ENCODE peak calls at places on chromosome 10, in four cellular contexts. One of them, this sample, is unnamed. For H3K36me3 and H3K27me3, the result is how much of the 10 kb centered on the place peaks cover.

GRCh38 chr10:112491144-112491543 is 44.1 kb downstream of the VTI1A start:
- DNase-seq in CD8-positive, alpha-beta memory T cell: no peak
- DNase-seq in heart left ventricle: no peak
- DNase-seq in naive thymus-derived CD4-positive, alpha-beta T cell: no peak
- DNase-seq in this sample: no peak

GRCh38 chr10:46328853-46329689 is 42.3 kb downstream of the ANTXRL start:
- DNase-seq in naive thymus-derived CD4-positive, alpha-beta T cell: no peak
- DNase-seq in CD8-positive, alpha-beta memory T cell: no peak
- DNase-seq in heart left ventricle: no peak
- DNase-seq in this sample: no peak

GRCh38 chr10:107740962-107741690 is 576.6 kb upstream of the SORCS1 start:
- DNase-seq in heart left ventricle: no peak
- DNase-seq in naive thymus-derived CD4-positive, alpha-beta T cell: no peak
- DNase-seq in CD8-positive, alpha-beta memory T cell: no peak
- DNase-seq in this sample: no peak

GRCh38 chr10:51425431-51425830 is 274.0 kb downstream of the CSTF2T start:
- DNase-seq in naive thymus-derived CD4-positive, alpha-beta T cell: no peak
- DNase-seq in CD8-positive, alpha-beta memory T cell: no peak
- DNase-seq in heart left ventricle: no peak
- DNase-seq in this sample: no peak

GRCh38 chr10:4767033-4767814 is 58.8 kb upstream of the AKR1E2 start:
- DNase-seq in heart left ventricle: no peak
- DNase-seq in CD8-positive, alpha-beta memory T cell: peak
- DNase-seq in naive thymus-derived CD4-positive, alpha-beta T cell: no peak
- DNase-seq in this sample: no peak

GRCh38 chr10:66928000-66928770 is 2.3 kb downstream of the LRRTM3 start:
- DNase-seq in naive thymus-derived CD4-positive, alpha-beta T cell: no peak
- DNase-seq in CD8-positive, alpha-beta memory T cell: no peak
- DNase-seq in heart left ventricle: peak
- DNase-seq in this sample: no peak

GRCh38 chr10:105837951-105838350 is 1196.9 kb downstream of the SORCS3 start:
- DNase-seq in CD8-positive, alpha-beta memory T cell: peak
- DNase-seq in heart left ventricle: no peak
- DNase-seq in naive thymus-derived CD4-positive, alpha-beta T cell: peak
- DNase-seq in this sample: no peak

GRCh38 chr10:113303747-113304146 is 249.1 kb upstream of the HABP2 start:
- DNase-seq in CD8-positive, alpha-beta memory T cell: no peak
- DNase-seq in heart left ventricle: no peak
- DNase-seq in naive thymus-derived CD4-positive, alpha-beta T cell: no peak
- DNase-seq in this sample: no peak

GRCh38 chr10:92830478-92831389 is 17.6 kb upstream of the EXOC6 start:
- DNase-seq in CD8-positive, alpha-beta memory T cell: no peak
- DNase-seq in heart left ventricle: no peak
- DNase-seq in naive thymus-derived CD4-positive, alpha-beta T cell: peak
- DNase-seq in this sample: no peak

GRCh38 chr10:35606423-35606822 is 1.3 kb downstream of the GJD4 start:
- DNase-seq in naive thymus-derived CD4-positive, alpha-beta T cell: no peak
- DNase-seq in heart left ventricle: no peak
- DNase-seq in CD8-positive, alpha-beta memory T cell: no peak
- DNase-seq in this sample: no peak

GRCh38 chr10:102612964-102613275 is 31.4 kb upstream of the TRIM8 start:
- DNase-seq in naive thymus-derived CD4-positive, alpha-beta T cell: peak
- DNase-seq in CD8-positive, alpha-beta memory T cell: peak
- DNase-seq in heart left ventricle: no peak
- DNase-seq in this sample: no peak

GRCh38 chr10:114925675-114926204 is 12.3 kb upstream of the TRUB1 start:
- DNase-seq in naive thymus-derived CD4-positive, alpha-beta T cell: no peak
- DNase-seq in CD8-positive, alpha-beta memory T cell: no peak
- DNase-seq in heart left ventricle: no peak
- DNase-seq in this sample: no peak

GRCh38 chr10:30510932-30511700 is 77.1 kb downstream of the MAP3K8 start:
- DNase-seq in CD8-positive, alpha-beta memory T cell: no peak
- DNase-seq in naive thymus-derived CD4-positive, alpha-beta T cell: no peak
- DNase-seq in heart left ventricle: no peak
- DNase-seq in this sample: no peak

GRCh38 chr10:36038316-36038715 is 396.2 kb upstream of the FZD8 start:
- DNase-seq in heart left ventricle: no peak
- DNase-seq in naive thymus-derived CD4-positive, alpha-beta T cell: no peak
- DNase-seq in CD8-positive, alpha-beta memory T cell: no peak
- DNase-seq in this sample: no peak

GRCh38 chr10:86440874-86441838 is 74.6 kb upstream of the GRID1 start:
- DNase-seq in CD8-positive, alpha-beta memory T cell: no peak
- DNase-seq in naive thymus-derived CD4-positive, alpha-beta T cell: no peak
- DNase-seq in heart left ventricle: no peak
- DNase-seq in this sample: no peak

GRCh38 chr10:33746878-33747277 is 412.4 kb upstream of the NRP1 start:
- DNase-seq in heart left ventricle: no peak
- DNase-seq in naive thymus-derived CD4-positive, alpha-beta T cell: no peak
- DNase-seq in CD8-positive, alpha-beta memory T cell: no peak
- DNase-seq in this sample: no peak

GRCh38 chr10:70774810-70775678 is 10.1 kb downstream of the TBATA start:
- DNase-seq in naive thymus-derived CD4-positive, alpha-beta T cell: no peak
- DNase-seq in heart left ventricle: peak
- DNase-seq in CD8-positive, alpha-beta memory T cell: no peak
- DNase-seq in this sample: peak

GRCh38 chr10:50625663-50626062 is 1.9 kb upstream of the SGMS1 start:
- DNase-seq in naive thymus-derived CD4-positive, alpha-beta T cell: no peak
- DNase-seq in heart left ventricle: no peak
- DNase-seq in CD8-positive, alpha-beta memory T cell: no peak
- DNase-seq in this sample: peak

DNA sequence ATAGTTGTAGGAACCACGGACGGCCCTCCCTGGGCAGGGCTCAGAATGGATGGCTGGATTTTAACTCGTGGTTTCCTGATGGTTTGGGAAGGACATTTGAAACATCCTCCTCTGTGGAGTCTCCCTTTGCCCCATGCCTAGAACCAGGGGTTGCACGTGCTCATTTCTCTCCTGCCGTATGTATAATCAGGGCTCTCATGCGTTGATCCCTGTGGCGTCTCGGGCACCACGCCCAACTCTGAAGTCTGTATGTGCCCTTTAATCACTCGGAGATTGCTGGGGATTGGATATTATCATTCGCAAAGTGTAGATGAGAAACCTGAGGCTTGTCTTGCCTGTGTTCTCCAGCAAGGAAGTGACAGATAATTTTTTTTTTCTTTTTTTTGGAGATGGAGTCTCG is 257.1 kb downstream of the CAMK1D start:
- DNase-seq in naive thymus-derived CD4-positive, alpha-beta T cell: no peak
- DNase-seq in CD8-positive, alpha-beta memory T cell: no peak
- DNase-seq in heart left ventricle: no peak
- DNase-seq in this sample: no peak
- H3K4me3 ChIP-seq in naive thymus-derived CD4-positive, alpha-beta T cell: peak
- H3K4me3 ChIP-seq in CD8-positive, alpha-beta memory T cell: peak
- H3K4me3 ChIP-seq in heart left ventricle: no peak
- H3K4me3 ChIP-seq in this sample: no peak

GRCh38 chr10:13681528-13681927 is 94.8 kb downstream of the PRPF18 start:
- DNase-seq in naive thymus-derived CD4-positive, alpha-beta T cell: no peak
- DNase-seq in heart left ventricle: no peak
- DNase-seq in CD8-positive, alpha-beta memory T cell: no peak
- DNase-seq in this sample: no peak

GRCh38 chr10:13683017-13683416 is 96.3 kb downstream of the PRPF18 start:
- DNase-seq in naive thymus-derived CD4-positive, alpha-beta T cell: no peak
- DNase-seq in heart left ventricle: no peak
- DNase-seq in CD8-positive, alpha-beta memory T cell: no peak
- DNase-seq in this sample: no peak

GRCh38 chr10:13681963-13682362 is 95.2 kb downstream of the PRPF18 start:
- DNase-seq in CD8-positive, alpha-beta memory T cell: no peak
- DNase-seq in naive thymus-derived CD4-positive, alpha-beta T cell: no peak
- DNase-seq in heart left ventricle: no peak
- DNase-seq in this sample: no peak

GRCh38 chr10:13678444-13678843 is 91.7 kb downstream of the PRPF18 start:
- DNase-seq in heart left ventricle: no peak
- DNase-seq in CD8-positive, alpha-beta memory T cell: no peak
- DNase-seq in naive thymus-derived CD4-positive, alpha-beta T cell: no peak
- DNase-seq in this sample: no peak

DNA sequence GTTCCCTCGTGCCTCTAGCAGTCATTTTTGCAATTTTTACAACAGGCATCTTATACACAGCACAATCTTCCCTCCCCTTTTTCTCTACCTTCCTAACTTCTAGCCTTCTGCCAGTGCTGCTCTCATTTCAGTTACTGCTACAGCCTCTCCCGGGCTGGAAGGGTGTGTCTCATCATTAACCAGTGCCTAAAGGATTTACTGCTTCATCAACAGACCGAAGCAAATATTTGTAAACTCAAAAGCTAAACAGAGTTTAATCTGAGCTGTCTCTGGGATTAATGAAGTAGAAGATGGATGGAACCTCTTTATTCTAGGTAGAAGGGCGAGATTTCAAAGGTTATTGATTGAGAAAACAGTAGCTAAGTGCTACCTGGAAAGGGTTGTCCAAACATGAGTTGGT is 94.3 kb downstream of the PRPF18 start:
- DNase-seq in naive thymus-derived CD4-positive, alpha-beta T cell: no peak
- DNase-seq in heart left ventricle: no peak
- DNase-seq in CD8-positive, alpha-beta memory T cell: no peak
- DNase-seq in this sample: no peak
- H3K36me3 ChIP-seq in naive thymus-derived CD4-positive, alpha-beta T cell: under half
- H3K36me3 ChIP-seq in heart left ventricle: under half
- H3K36me3 ChIP-seq in CD8-positive, alpha-beta memory T cell: under half
- H3K36me3 ChIP-seq in this sample: under half

GRCh38 chr10:22324413-22324812 is 3.5 kb downstream of the BMI1 start:
- DNase-seq in naive thymus-derived CD4-positive, alpha-beta T cell: no peak
- DNase-seq in heart left ventricle: no peak
- DNase-seq in CD8-positive, alpha-beta memory T cell: no peak
- DNase-seq in this sample: no peak
- H3K27me3 ChIP-seq in naive thymus-derived CD4-positive, alpha-beta T cell: under half
- H3K27me3 ChIP-seq in heart left ventricle: under half
- H3K27me3 ChIP-seq in CD8-positive, alpha-beta memory T cell: under half
- H3K27me3 ChIP-seq in this sample: half or more

GRCh38 chr10:25820496-25821415 is 113.3 kb upstream of the MYO3A start:
- DNase-seq in naive thymus-derived CD4-positive, alpha-beta T cell: no peak
- DNase-seq in heart left ventricle: no peak
- DNase-seq in CD8-positive, alpha-beta memory T cell: no peak
- DNase-seq in this sample: no peak
- H3K4me3 ChIP-seq in naive thymus-derived CD4-positive, alpha-beta T cell: peak
- H3K4me3 ChIP-seq in heart left ventricle: no peak
- H3K4me3 ChIP-seq in CD8-positive, alpha-beta memory T cell: no peak
- H3K4me3 ChIP-seq in this sample: no peak

GRCh38 chr10:96152437-96152836 is 22.3 kb downstream of the ZNF518A start:
- DNase-seq in heart left ventricle: no peak
- DNase-seq in naive thymus-derived CD4-positive, alpha-beta T cell: no peak
- DNase-seq in CD8-positive, alpha-beta memory T cell: no peak
- DNase-seq in this sample: no peak

DNA sequence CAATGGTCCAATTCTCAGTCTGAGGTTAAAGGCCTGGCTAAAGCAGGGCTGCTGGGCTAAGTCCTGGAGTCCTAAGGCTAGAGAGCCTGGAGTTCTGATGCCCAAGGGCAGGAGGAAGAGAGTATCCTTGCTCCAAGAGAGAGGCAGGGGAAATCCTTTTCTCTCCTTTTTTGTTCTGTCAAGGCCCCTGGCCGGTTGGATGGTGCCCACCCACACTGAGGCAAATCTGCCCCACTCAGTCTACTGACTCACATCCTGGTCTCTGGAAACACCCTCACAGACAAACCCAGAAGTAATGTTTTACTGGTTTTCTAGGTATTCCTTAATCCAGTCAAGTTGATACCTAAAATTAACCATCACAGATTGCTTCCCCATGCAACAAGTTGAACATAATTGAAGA is 23.0 kb downstream of the ZNF518A start:
- DNase-seq in CD8-positive, alpha-beta memory T cell: no peak
- DNase-seq in naive thymus-derived CD4-positive, alpha-beta T cell: no peak
- DNase-seq in heart left ventricle: no peak
- DNase-seq in this sample: no peak
- H3K36me3 ChIP-seq in CD8-positive, alpha-beta memory T cell: under half
- H3K36me3 ChIP-seq in naive thymus-derived CD4-positive, alpha-beta T cell: under half
- H3K36me3 ChIP-seq in heart left ventricle: under half
- H3K36me3 ChIP-seq in this sample: under half

DNA sequence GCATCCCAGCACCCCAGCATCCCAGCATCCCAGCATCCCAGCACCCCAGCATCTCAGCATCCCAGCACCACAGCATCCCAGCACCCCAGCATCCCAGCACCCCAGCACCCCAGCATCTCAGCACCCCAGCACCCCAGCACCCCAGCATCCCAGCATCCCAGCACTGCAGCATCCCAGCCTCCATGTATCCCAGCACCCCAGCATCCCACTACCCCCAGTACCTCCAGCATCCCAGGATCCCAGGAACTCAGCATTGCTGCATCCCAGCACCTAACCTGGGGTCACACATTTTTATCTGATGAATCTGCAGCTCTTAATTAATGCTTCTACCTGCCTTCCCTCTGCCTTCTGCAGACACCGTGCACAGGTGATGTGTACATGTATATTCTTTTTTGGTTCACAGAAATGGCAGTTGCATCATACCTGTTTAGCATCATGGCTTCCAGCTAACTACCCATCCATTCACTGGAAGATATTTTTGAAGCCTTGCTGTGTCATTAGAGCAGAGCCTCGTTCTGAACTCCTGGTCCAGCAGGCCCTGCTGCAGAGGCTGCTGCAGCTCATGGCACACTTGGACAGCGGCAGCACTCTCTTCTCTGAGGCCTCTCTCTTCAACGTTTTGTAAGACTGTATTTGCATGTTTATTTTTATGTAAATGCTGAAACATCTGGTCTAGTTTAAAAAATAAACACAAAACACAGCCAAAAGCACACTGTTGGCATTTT is 4.6 kb upstream of the CFAP46 start:
- DNase-seq in heart left ventricle: no peak
- DNase-seq in CD8-positive, alpha-beta memory T cell: no peak
- DNase-seq in naive thymus-derived CD4-positive, alpha-beta T cell: no peak
- DNase-seq in this sample: peak
- H3K27me3 ChIP-seq in heart left ventricle: under half
- H3K27me3 ChIP-seq in CD8-positive, alpha-beta memory T cell: under half
- H3K27me3 ChIP-seq in naive thymus-derived CD4-positive, alpha-beta T cell: under half
- H3K27me3 ChIP-seq in this sample: under half